ENCODE peak calls at places on chromosome 3, in six cellular contexts. U is Peyer's patch, G is thyroid gland, K is H54, B is NB4, Z is right lobe of liver. C is an unnamed sample.

GRCh38 chr3:127182848-127183714 is 9.8 kb upstream of the PRR23E start:
- DNase-seq in U (peak), G (no peak), K (no peak), B (no peak), Z (no peak), C (no peak)

GRCh38 chr3:115986555-115987207 is 363.4 kb downstream of the GAP43 start:
- DNase-seq in U (no peak), G (no peak), K (peak), B (peak), Z (no peak), C (no peak)

GRCh38 chr3:128366652-128367051 is 100.0 kb downstream of the DNAJB8 start:
- DNase-seq in U (no peak), G (no peak), K (no peak), B (no peak), Z (no peak), C (no peak)

GRCh38 chr3:170483485-170484262 is 65.0 kb downstream of the CLDN11 start:
- DNase-seq in U (no peak), G (no peak), K (no peak), B (peak), Z (no peak), C (no peak)

GRCh38 chr3:71088742-71089141 is 494.8 kb downstream of the FOXP1 start:
- DNase-seq in U (no peak), G (no peak), K (no peak), B (no peak), Z (no peak), C (no peak)

GRCh38 chr3:152071924-152072323 is 196.8 kb upstream of the MBNL1 start:
- DNase-seq in U (no peak), G (no peak), K (peak), B (peak), Z (no peak), C (no peak)

GRCh38 chr3:177479630-177480029 is 282.3 kb upstream of the TBL1XR1 start:
- DNase-seq in U (no peak), G (no peak), K (no peak), B (no peak), Z (no peak), C (no peak)

GRCh38 chr3:11509175-11510000 is 134.3 kb downstream of the VGLL4 start:
- DNase-seq in U (peak), G (peak), K (peak), B (no peak), Z (peak), C (peak)

GRCh38 chr3:32733631-32734229 is 48.7 kb downstream of the CNOT10 start:
- DNase-seq in U (no peak), G (no peak), K (no peak), B (peak), Z (no peak), C (no peak)

GRCh38 chr3:25885544-25885943 is 95.7 kb downstream of the OXSM start:
- DNase-seq in U (no peak), G (no peak), K (peak), B (no peak), Z (no peak), C (no peak)

GRCh38 chr3:12750223-12750622 is 8.8 kb downstream of the TMEM40 start:
- DNase-seq in U (no peak), G (peak), K (peak), B (no peak), Z (no peak), C (peak)

GRCh38 chr3:30454636-30455035 is 151.8 kb upstream of the TGFBR2 start:
- DNase-seq in U (no peak), G (no peak), K (no peak), B (no peak), Z (no peak), C (no peak)

GRCh38 chr3:79414035-79414434 is 353.8 kb downstream of the ROBO1 start:
- DNase-seq in U (no peak), G (no peak), K (no peak), B (no peak), Z (no peak), C (no peak)

GRCh38 chr3:116432795-116433194 is 12.5 kb downstream of the LSAMP start:
- DNase-seq in U (no peak), G (no peak), K (no peak), B (no peak), Z (no peak), C (no peak)

GRCh38 chr3:24288538-24289236 is 206.0 kb downstream of the THRB start:
- DNase-seq in U (no peak), G (peak), K (no peak), B (no peak), Z (peak), C (peak)

GRCh38 chr3:184564685-184565385 is 3.2 kb downstream of the EPHB3 start:
- DNase-seq in U (no peak), G (no peak), K (no peak), B (no peak), Z (no peak), C (no peak)

GRCh38 chr3:184566441-184567414 is 5.1 kb downstream of the EPHB3 start:
- DNase-seq in U (no peak), G (no peak), K (no peak), B (no peak), Z (no peak), C (peak)

GRCh38 chr3:184563569-184563925 is 2.0 kb downstream of the EPHB3 start:
- DNase-seq in U (no peak), G (no peak), K (no peak), B (no peak), Z (no peak), C (no peak)

GRCh38 chr3:184563941-184564684 is 2.5 kb downstream of the EPHB3 start:
- DNase-seq in U (no peak), G (no peak), K (no peak), B (no peak), Z (no peak), C (no peak)

GRCh38 chr3:184565421-184566211 is 4.0 kb downstream of the EPHB3 start:
- DNase-seq in U (no peak), G (peak), K (peak), B (no peak), Z (no peak), C (peak)
- TF ChIP-seq POLR2A in U (no peak), G (no peak), K (no peak), B (no peak), Z (no peak), C (peak)

GRCh38 chr3:108090701-108091497 is at the start of gene CD47:
- DNase-seq in U (peak), G (peak), K (peak), B (peak), Z (peak), C (peak)
- TF ChIP-seq POLR2A in U (peak), G (peak), K (peak), B (peak), Z (peak), C (peak)

GRCh38 chr3:58173670-58174472 is 36.9 kb downstream of the DNASE1L3 start:
- DNase-seq in U (peak), G (peak), K (no peak), B (peak), Z (peak), C (peak)
- TF ChIP-seq POLR2A in U (no peak), G (no peak), K (no peak), B (no peak), Z (no peak), C (no peak)

DNA sequence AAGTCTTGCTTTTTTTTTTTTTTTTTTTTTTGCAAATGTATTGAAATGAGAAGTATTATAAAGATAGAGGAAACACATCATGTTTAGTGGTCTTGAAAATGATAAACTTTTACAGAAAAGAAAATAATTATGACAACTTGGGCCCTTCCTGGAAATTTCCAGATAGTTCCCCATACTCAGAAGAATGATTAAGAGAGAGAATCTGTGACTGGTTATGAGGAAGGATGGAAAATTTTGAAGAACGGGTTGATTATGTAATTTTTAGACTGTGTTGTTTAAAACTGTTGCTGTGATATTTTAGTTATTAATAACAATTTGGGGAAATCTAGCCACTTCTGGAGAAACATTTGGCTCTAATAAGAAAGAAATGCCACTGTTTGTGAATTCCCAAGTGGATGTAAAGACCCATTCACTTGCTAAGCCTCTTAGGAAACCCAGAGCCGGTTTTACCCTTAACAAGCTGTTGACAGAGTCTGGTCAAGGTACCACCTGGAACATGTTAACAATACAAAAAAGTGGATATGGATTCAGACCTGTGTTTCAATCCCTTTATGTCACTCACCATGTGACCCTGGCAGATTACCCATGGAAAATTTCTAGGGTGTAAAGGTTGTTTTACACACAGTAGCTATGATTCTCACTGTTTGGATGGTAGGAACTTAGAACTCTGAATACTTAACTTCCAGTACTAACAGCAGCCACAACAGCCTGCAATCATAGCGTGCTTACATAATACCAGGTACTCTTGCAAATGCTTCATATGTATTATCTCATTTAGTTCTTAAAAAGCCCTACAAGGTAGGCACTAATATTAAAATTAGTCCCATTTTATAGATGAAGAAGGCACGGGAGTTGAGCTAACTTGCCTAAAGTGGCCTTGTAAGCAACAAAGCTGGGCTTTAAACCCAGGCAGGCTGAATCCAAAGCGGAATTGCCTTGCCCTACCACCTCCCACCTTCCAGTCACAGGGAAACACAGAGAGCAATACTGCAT is 32.0 kb downstream of the ZBTB38 start:
- DNase-seq in U (no peak), G (no peak), K (no peak), B (no peak), Z (peak), C (no peak)
- TF ChIP-seq POLR2A in U (no peak), G (no peak), K (no peak), B (no peak), Z (peak), C (no peak)

GRCh38 chr3:123618076-123618703 is 33.3 kb upstream of the HACD2 start:
- DNase-seq in U (no peak), G (no peak), K (no peak), B (peak), Z (no peak), C (no peak)

GRCh38 chr3:123621510-123622189 is 36.8 kb upstream of the HACD2 start:
- DNase-seq in U (no peak), G (no peak), K (no peak), B (no peak), Z (no peak), C (no peak)

GRCh38 chr3:123622766-123623165 is 37.9 kb upstream of the HACD2 start:
- DNase-seq in U (no peak), G (no peak), K (no peak), B (no peak), Z (no peak), C (no peak)

GRCh38 chr3:123618768-123619484 is 34.1 kb upstream of the HACD2 start:
- DNase-seq in U (peak), G (peak), K (no peak), B (peak), Z (no peak), C (peak)

GRCh38 chr3:123620338-123620737 is 35.5 kb upstream of the HACD2 start:
- DNase-seq in U (no peak), G (no peak), K (no peak), B (no peak), Z (no peak), C (peak)
- TF ChIP-seq POLR2A in U (no peak), G (no peak), K (no peak), B (no peak), Z (no peak), C (peak)

DNA sequence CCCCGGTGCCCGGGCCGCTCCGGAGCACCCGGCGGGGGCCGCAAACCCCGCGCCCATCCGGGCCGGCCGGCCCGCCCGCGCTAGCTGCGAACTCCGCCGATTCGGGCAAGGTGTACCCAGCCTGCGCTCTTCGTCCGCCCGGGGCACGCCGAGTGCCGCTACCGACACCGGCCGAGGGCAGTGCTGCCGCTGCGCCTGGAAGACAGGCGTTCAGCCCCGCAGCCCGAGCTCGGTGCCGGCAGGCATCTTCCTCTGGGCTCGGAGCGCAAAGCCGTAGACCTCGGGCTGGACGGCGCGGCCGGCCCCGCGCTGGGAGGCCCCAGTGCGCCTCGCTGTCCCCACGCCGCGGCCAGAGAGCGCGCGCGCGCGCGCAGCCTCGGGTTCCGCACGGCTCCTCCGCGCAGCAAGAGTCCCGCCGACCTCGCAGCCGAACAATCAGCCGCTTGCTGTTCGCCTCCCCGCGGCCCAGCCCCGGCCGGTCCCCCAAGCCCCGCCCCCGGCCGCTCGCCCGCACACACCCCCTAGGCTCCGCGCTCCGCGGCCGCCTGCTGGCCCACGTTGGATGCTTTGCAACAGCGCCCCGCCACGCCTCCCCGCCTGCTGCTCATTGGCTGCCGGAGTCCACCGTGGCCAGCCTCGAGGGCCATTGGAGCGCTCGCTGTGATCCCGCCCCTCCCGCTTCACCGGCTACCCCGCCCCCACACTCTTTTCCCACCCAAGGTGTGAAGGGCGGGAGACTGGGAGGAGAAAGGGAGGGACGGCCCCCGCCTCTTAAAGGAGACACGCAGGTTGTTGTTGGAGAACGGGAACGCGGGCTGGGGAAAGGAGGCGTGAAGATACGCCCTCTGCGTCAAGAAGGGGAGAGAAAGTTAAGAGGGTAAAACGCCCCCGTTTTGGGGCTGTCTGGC is at the start of gene LRIG1:
- DNase-seq in U (peak), G (peak), K (peak), B (peak), Z (peak), C (peak)
- TF ChIP-seq POLR2A in U (peak), G (peak), K (peak), B (no peak), Z (peak), C (peak)

DNA sequence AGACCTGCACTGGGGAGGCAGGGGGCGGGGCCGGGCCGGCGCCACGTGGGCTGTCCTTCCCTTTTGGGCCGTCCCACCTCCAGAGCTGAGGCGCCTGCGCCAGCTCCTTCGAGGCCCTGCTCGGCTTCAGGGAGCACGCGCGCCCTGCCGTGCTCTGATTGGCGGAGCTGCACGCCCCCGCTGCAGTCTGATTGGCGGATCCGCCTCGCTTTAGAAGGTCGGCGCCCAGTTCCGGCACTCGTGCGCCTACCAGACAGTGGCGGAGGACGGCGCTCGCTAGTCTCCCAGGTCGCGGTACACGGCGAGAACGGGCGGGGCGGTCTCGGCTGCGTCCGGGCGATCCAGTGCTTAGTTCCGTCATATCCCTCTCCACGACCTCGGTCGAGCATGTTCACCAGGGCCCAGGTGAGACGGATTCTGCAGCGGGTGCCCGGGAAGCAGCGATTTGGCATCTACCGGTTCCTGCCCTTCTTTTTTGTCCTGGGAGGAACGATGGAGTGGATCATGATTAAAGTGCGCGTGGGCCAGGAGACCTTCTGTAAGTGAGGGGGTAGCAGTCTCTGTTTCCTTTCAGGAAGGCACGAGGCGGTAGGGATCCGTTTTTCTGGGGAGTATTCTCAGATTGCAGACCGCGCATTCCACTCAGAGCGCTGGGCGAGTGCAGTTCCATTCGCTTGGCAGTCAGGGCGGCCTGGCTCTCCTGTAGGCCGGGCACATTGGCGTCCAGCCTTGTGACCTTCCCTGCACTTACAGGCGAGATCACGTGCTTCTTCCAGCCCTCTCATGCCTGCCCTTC is at the start of gene UQCC5:
- DNase-seq in U (peak), G (peak), K (peak), B (peak), Z (peak), C (peak)
- TF ChIP-seq POLR2A in U (peak), G (peak), K (peak), B (peak), Z (peak), C (peak)

GRCh38 chr3:51941447-51941797 is 282 bp downstream of the RRP9 start:
- DNase-seq in U (no peak), G (no peak), K (no peak), B (no peak), Z (no peak), C (no peak)

GRCh38 chr3:51943451-51944391 is 1.6 kb downstream of the PARP3 start:
- DNase-seq in U (no peak), G (no peak), K (no peak), B (no peak), Z (peak), C (no peak)

GRCh38 chr3:51942603-51943450 is 664 bp downstream of the PARP3 start:
- DNase-seq in U (peak), G (peak), K (peak), B (peak), Z (peak), C (peak)

GRCh38 chr3:51940648-51941421 is 869 bp downstream of the RRP9 start:
- DNase-seq in U (no peak), G (no peak), K (no peak), B (no peak), Z (peak), C (no peak)

GRCh38 chr3:51941798-51942602 is at the start of the genes PARP3 and RRP9:
- DNase-seq in U (peak), G (peak), K (peak), B (peak), Z (peak), C (peak)
- TF ChIP-seq POLR2A in U (peak), G (peak), K (peak), B (peak), Z (peak), C (peak)

DNA sequence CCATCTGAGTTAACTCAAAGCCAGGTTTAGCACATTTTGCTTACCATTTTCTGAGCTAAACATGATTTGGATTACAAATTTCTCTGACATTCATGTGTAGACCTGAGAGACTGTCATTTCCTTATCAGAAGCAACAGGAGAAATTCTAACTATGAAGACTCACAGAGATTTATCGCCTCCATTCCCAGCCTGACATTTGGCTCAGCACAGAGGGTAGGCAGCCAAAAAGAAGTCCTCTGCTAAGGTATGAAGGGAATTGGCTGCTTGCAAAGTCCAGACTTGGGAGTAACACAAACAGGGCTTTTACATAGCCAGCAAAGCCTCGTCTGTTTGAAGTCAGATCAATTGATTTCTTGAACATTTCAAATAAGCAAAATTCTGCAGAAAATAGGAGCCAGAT is 57.1 kb upstream of the CMSS1 start:
- DNase-seq in U (no peak), G (no peak), K (no peak), B (no peak), Z (no peak), C (no peak)
- TF ChIP-seq POLR2A in U (no peak), G (no peak), K (no peak), B (no peak), Z (no peak), C (no peak)

DNA sequence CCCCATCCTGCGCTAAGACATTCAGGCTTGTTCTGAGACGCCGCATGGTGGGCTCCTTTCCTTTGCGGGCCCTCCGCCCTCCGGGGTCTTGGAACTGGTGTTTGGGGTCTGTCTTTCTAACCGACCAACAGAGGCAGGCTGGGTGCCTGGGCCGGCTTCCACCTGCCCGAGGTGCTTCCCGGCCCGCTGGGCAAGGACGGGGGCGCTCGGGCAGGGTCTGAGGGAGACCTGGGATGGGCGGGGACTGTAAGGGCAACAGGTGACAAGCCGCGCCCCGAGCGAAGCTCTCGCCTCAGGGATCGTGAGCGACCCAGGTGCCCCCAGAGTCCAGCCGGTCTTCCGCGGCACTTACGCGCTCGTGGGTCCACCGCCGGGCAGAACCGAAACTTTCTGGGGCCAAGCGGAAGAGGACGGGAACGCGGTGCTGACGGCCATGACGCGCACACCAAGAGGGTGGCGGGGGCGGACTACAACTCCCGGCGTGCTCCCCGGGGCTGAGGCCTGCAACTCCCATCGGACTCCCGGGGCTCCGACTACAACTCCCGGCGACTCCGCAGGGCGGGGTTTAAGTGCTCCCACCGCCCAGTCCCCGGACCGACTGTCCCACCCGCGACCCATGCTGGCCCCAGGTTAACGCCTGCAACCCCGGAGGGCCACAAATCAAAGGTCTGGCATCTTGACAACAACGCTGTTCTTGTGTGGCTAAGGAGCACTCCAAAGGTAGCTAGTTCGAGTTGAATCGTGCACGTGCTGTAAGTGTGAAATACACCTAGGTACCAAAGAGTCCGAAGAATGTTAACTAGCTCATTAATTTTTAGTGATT is at the start of gene FYCO1:
- DNase-seq in U (peak), G (peak), K (peak), B (peak), Z (peak), C (peak)
- TF ChIP-seq POLR2A in U (peak), G (no peak), K (no peak), B (peak), Z (peak), C (peak)